ENCODE peak calls at places on chromosomes 7 and 10, in nine cellular contexts. J is A549, U is RWPE1, I is body of pancreas, M is OCI-LY7, A is lower leg skin, E is fibroblast of the aortic adventitia, G is prostate gland, D is neural crest cell. Q is an unnamed sample.

GRCh38 chr7:117809958-117810357 is 63.3 kb downstream of the CTTNBP2 start:
- DNase-seq in I (peak; percentile 38), J (no peak), D (no peak), U (no peak), G (no peak), E (no peak), M (no peak), A (no peak), Q (peak; percentile 71)

GRCh38 chr10:29417324-29417723 is 128.5 kb downstream of the LYZL1 start:
- DNase-seq in D (no peak), E (no peak), G (no peak), I (no peak), U (no peak), J (no peak), M (no peak), A (no peak), Q (no peak)

GRCh38 chr10:101939273-101939635 is 95.7 kb upstream of the KCNIP2 start:
- DNase-seq in G (no peak), D (no peak), E (peak; percentile 95), A (no peak), U (peak; percentile 78), J (peak; percentile 9), I (no peak), M (peak; percentile 37), Q (no peak)

GRCh38 chr7:115941703-115942268 is 88.8 kb downstream of the TFEC start:
- DNase-seq in D (no peak), U (peak; percentile 18), A (no peak), G (no peak), E (peak; percentile 46), I (no peak), J (no peak), M (no peak), Q (no peak)

GRCh38 chr10:484925-485661 is 204.4 kb downstream of the DIP2C start:
- DNase-seq in I (no peak), M (no peak), J (no peak), E (peak; percentile 28), U (peak; percentile 7), D (no peak), G (no peak), A (no peak), Q (peak; percentile 80)

GRCh38 chr7:140873473-140873872 is 51.3 kb downstream of the BRAF start:
- DNase-seq in I (no peak), D (no peak), U (no peak), M (no peak), G (no peak), E (no peak), A (no peak), J (no peak), Q (no peak)

GRCh38 chr10:43407576-43408330 is 1.2 kb downstream of the HNRNPF start:
- DNase-seq in J (peak; percentile 78), D (peak; percentile 60), I (peak; percentile 90), U (peak; percentile 82), M (peak; percentile 89), E (peak; percentile 90), G (peak; percentile 95), A (peak; percentile 91), Q (peak; percentile 94)

GRCh38 chr7:156669035-156669828 is 28.7 kb downstream of the RNF32 start:
- DNase-seq in E (no peak), J (no peak), U (no peak), D (no peak), A (no peak), I (no peak), G (no peak), M (no peak), Q (no peak)

GRCh38 chr10:33327750-33328149 is 6.7 kb downstream of the NRP1 start:
- DNase-seq in D (no peak), U (no peak), A (no peak), M (no peak), G (no peak), E (peak; percentile 55), I (no peak), J (no peak), Q (no peak)

GRCh38 chr10:126186746-126187145 is 201.5 kb downstream of the ADAM12 start:
- DNase-seq in M (no peak), A (no peak), D (no peak), G (no peak), J (peak; percentile 34), U (no peak), E (no peak), I (no peak), Q (no peak)

GRCh38 chr10:124732931-124733536 is 11.1 kb downstream of the FAM53B start:
- DNase-seq in A (no peak), G (no peak), J (no peak), M (no peak), U (no peak), D (no peak), E (peak; percentile 32), I (no peak), Q (peak; percentile 87)

GRCh38 chr10:133453516-133454203 is at the start of gene SCART1:
- DNase-seq in U (no peak), M (no peak), A (no peak), G (peak; percentile 3), I (no peak), E (no peak), D (no peak), J (no peak), Q (no peak)

GRCh38 chr7:47576909-47577255 is 5.0 kb downstream of the TNS3 start:
- DNase-seq in J (no peak), G (no peak), I (peak; percentile 42), M (no peak), A (no peak), E (no peak), D (no peak), U (no peak), Q (no peak)

GRCh38 chr10:125878957-125879835 is 1.9 kb downstream of the DHX32 start:
- DNase-seq in J (peak; percentile 75), E (peak; percentile 86), G (no peak), A (no peak), M (no peak), I (peak; percentile 32), U (peak; percentile 83), D (no peak), Q (no peak)

GRCh38 chr10:17029581-17030271 is 99.9 kb downstream of the CUBN start:
- DNase-seq in J (peak; percentile 41), A (peak; percentile 76), E (peak; percentile 95), D (no peak), I (no peak), U (peak; percentile 73), G (no peak), M (no peak), Q (peak; percentile 47)

DNA sequence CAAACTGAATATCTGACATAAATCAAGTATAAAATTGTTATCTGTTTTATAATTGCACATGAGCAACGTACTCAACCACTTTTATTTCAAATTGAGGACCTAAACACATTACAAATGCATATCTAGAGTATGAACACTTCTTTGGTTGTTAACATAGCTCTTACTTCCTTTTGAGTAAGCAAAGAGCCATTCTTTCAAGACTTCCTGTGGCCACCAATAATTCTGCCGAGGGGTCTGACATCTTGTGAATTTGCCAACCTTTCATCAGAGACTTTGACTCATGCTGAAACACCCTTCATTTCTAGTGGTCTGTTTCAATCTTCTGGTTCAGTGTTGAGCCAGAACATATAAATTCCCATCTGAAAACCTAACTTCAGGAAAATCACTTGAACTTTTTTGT is 59.4 kb downstream of the CDK14 start:
- DNase-seq in U (peak; percentile 9), E (peak; percentile 85), I (no peak), M (no peak), A (no peak), D (no peak), G (no peak), J (no peak), Q (no peak)
- TF ChIP-seq CTCF in U (no peak), E (no peak), I (no peak), M (no peak), A (no peak), D (no peak), G (no peak), J (no peak), Q (no peak)

GRCh38 chr10:22824520-22824919 is 103.3 kb upstream of the ARMC3 start:
- DNase-seq in J (no peak), E (no peak), D (no peak), A (no peak), I (no peak), U (no peak), G (no peak), M (no peak), Q (no peak)

GRCh38 chr10:22825841-22826240 is 102.0 kb upstream of the ARMC3 start:
- DNase-seq in E (no peak), I (no peak), G (no peak), U (no peak), A (no peak), D (no peak), M (no peak), J (no peak), Q (no peak)

GRCh38 chr10:22824984-22825383 is 102.9 kb upstream of the ARMC3 start:
- DNase-seq in M (no peak), G (no peak), E (peak; percentile 59), J (peak; percentile 20), D (no peak), A (no peak), U (peak; percentile 53), I (no peak), Q (no peak)

GRCh38 chr10:22821501-22821900 is 106.4 kb upstream of the ARMC3 start:
- DNase-seq in D (no peak), G (no peak), J (no peak), A (no peak), I (no peak), U (no peak), E (peak; percentile 54), M (no peak), Q (no peak)

DNA sequence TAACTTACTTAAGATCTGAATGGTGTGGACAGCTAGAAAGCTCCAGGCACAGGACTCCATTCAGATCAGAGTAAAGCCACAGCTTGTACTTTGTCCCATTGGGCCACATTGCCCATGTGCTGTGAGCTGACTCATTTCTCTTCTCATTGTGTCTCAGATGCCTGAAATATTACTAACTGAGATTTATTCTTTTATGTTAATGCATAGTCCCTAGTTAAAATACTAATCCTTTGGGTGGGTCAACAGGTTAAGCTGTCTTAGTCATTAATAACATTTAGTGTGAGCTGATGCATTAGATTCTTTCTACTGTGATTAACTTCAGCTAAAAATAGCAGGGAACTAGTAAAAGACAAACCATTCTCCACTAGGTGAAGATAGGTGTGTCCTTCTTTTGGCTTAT is 104.7 kb upstream of the ARMC3 start:
- DNase-seq in M (no peak), I (no peak), J (peak; percentile 33), D (no peak), G (no peak), E (peak; percentile 83), U (peak; percentile 77), A (no peak), Q (no peak)
- TF ChIP-seq CTCF in M (no peak), I (no peak), J (no peak), D (no peak), G (no peak), E (no peak), U (no peak), A (no peak), Q (no peak)

DNA sequence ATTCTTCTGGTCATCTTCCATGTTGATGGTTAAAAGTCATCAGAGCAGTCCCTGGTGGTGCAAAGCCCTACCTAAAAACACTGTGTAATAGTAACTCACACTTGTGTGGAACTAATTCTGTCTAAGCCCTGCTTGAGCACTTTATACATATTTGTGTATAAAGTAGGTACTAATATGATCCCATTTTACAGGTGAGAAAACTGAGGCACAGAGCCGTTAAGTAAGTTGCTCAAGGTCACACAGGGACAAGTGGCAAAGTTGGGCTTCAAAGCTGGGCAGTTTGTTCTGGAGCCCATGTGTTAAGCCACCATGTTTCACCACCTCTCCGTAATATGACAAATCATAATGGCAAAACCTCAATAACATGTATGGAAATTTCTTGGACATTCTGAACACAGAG is 48.1 kb downstream of the BPGM start:
- DNase-seq in G (no peak), D (no peak), E (no peak), I (no peak), U (no peak), J (no peak), M (no peak), A (no peak), Q (no peak)
- TF ChIP-seq CTCF in G (no peak), D (no peak), E (no peak), I (no peak), U (no peak), J (no peak), M (no peak), A (no peak), Q (no peak)

GRCh38 chr7:54215424-54215823 is 326.8 kb upstream of the VSTM2A start:
- DNase-seq in A (no peak), I (no peak), J (no peak), M (no peak), E (no peak), U (no peak), G (no peak), D (no peak), Q (no peak)
- TF ChIP-seq CTCF in A (no peak), I (no peak), J (no peak), M (no peak), E (no peak), U (no peak), G (no peak), D (peak; percentile 37), Q (no peak)

Q was measured in MM.1S.